ENCODE peak calls at places on chromosomes 16 and 17, in seven cellular contexts. W, S, D, M, J, O and Q are unnamed samples. For H3K4me1, the result is how much of the 10 kb centered on the place peaks cover.

GRCh38 chr17:73307130-73307529 is 4.7 kb downstream of the CDC42EP4 start:
- DNase-seq in W (peak), S (no peak), D (no peak), M (no peak), J (no peak), O (no peak), Q (no peak)

GRCh38 chr17:77779711-77780539 is 178.6 kb upstream of the TNRC6C start:
- DNase-seq in W (no peak), S (no peak), D (no peak), M (no peak), J (no peak), O (no peak), Q (no peak)

GRCh38 chr17:28634211-28634865 is 10.6 kb downstream of the BLTP2 start:
- DNase-seq in W (no peak), S (no peak), D (no peak), M (no peak), J (no peak), O (no peak), Q (no peak)

GRCh38 chr16:78926723-78927200 is 673.8 kb downstream of the MAF start:
- DNase-seq in W (no peak), S (no peak), D (no peak), M (no peak), J (no peak), O (no peak), Q (no peak)

GRCh38 chr17:41019415-41019814 is 7.6 kb downstream of the KRTAP1-5 start:
- DNase-seq in W (no peak), S (no peak), D (no peak), M (no peak), J (no peak), O (no peak), Q (no peak)

GRCh38 chr17:29140051-29140582 is 40.1 kb downstream of the MYO18A start:
- DNase-seq in W (peak), S (peak), D (peak), M (peak), J (no peak), O (peak), Q (no peak)

GRCh38 chr16:79845006-79845733 is 244.6 kb upstream of the MAF start:
- DNase-seq in W (no peak), S (no peak), D (no peak), M (no peak), J (no peak), O (no peak), Q (no peak)

GRCh38 chr17:80287806-80288579 is 27.3 kb downstream of the RNF213 start:
- DNase-seq in W (no peak), S (no peak), D (no peak), M (no peak), J (no peak), O (no peak), Q (no peak)

GRCh38 chr17:74177018-74177450 is 26.4 kb upstream of the RPL38 start:
- DNase-seq in W (no peak), S (no peak), D (peak), M (peak), J (no peak), O (no peak), Q (peak)

DNA sequence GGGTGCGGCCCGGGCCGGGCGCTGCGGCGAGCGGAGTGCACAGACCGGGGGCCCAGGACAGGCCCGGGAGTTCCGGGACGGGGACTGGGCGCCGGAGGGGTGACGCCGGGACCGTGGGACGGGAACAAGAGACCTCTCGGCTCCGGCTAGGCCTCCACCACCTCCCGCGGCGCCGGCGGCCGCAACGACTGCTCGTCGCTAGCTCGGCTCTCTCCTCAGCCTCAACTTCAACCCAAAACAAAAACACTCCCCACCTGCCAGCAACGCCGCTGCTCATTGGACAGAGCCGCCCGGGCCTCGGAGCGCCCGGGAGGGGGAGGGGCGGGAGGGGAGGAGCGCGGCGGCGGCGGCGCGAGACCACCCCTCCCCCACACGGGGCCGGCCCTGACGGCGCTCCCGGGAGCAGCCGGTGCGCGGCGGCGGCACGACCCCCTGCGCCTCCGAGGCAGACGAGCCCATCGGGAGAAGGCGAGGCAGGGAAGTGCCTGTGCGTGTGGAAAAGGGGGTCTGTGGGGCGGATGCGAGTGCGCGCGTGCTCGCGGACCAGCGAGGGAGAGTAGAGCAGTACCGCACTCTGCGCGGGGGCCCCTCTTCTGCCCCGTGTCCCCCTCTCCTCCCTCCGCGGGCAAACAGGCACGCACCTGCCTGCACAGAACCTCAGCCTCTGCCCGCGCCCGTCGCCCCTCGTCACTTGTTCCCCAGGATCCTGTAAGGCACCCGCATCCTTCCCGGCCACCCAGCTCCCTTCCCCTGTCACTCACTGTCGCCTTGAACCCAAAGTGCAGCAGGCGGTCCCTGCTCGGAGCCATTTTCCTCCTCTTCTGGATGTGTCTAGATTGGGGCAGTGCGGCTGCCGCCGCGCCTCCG is at the start of gene FBXL20:
- DNase-seq in W (peak), S (peak), D (peak), M (peak), J (peak), O (peak), Q (peak)
- H2AFZ ChIP-seq in W (peak), S (peak), D (peak), M (peak), J (peak), O (peak), Q (peak)

GRCh38 chr16:56643833-56644232 is 5.4 kb downstream of the MT1A start:
- DNase-seq in W (no peak), S (no peak), D (no peak), M (no peak), J (no peak), O (no peak), Q (no peak)
- H3K27ac ChIP-seq in W (no peak), S (no peak), D (no peak), M (no peak), J (no peak), O (no peak), Q (no peak)

GRCh38 chr17:43767053-43767712 is 8.6 kb upstream of the SOST start:
- DNase-seq in W (no peak), S (no peak), D (no peak), M (no peak), J (no peak), O (no peak), Q (no peak)
- H3K4me1 ChIP-seq in W (under half), S (under half), D (under half), M (under half), J (under half), O (under half), Q (under half)

GRCh38 chr17:3770471-3770870 is 30.5 kb downstream of the ITGAE start:
- DNase-seq in W (no peak), S (peak), D (no peak), M (no peak), J (no peak), O (no peak), Q (no peak)
- H2AFZ ChIP-seq in W (no peak), S (no peak), D (no peak), M (no peak), J (no peak), O (peak), Q (no peak)

GRCh38 chr16:81784042-81784785 is 5.1 kb downstream of the PLCG2 start:
- DNase-seq in W (no peak), S (no peak), D (no peak), M (no peak), J (no peak), O (no peak), Q (no peak)
- H3K27ac ChIP-seq in W (no peak), S (no peak), D (no peak), M (no peak), J (no peak), O (no peak), Q (no peak)

DNA sequence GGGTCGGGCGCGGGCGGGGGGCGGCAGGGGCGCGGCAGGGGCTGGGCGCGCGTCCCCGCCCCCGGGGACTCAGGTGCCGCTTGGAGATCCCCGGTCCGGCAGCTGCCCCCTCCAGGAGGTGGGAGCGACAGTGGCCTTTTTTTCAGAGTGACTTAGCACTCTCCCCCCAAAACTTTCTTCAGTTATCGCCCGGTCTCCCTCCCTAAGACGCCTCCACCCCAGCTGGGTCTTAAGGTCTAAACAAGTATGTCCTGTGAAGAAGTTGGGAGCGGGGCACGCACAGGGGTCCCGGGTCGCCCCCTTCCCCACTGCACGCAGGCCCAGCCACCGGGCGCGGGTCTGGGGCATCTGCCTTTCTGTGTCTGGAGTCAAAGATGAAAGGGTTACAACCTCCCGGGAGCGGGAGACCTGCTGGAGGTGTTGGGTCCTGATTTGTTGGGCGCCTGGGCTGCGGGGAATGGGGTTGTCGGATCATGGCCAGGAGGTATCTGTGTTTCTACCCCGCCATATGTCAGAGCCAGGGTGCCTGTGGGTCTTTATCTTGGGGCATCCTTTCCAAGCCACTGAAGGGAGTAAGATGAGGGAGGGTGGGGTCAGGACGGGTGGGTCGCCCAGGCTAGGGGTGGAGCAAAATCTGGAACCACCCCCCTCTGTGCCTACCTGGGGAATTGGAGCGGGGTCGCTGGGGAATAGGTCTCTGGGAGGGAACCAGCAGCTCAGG is 748 bp downstream of the FMNL1 start:
- DNase-seq in W (no peak), S (peak), D (no peak), M (no peak), J (no peak), O (no peak), Q (no peak)
- H3K4me1 ChIP-seq in W (under half), S (under half), D (under half), M (under half), J (under half), O (under half), Q (under half)